ENCODE peak calls at places on chromosomes 4 and X, in six cellular contexts. One of them, this sample, is unnamed. For H3K9me3, the result is how much of the 10 kb centered on the place peaks cover.

GRCh38 chr4:110840221-110840654 is 217.4 kb upstream of the PITX2 start:
- DNase-seq in upper lobe of right lung: no peak
- DNase-seq in heart left ventricle: no peak
- DNase-seq in Panc1: no peak
- DNase-seq in colonic mucosa: no peak
- DNase-seq in cardiac muscle cell: no peak
- DNase-seq in this sample: no peak

GRCh38 chrX:39766085-39766726 is 331.6 kb downstream of the BCOR start:
- DNase-seq in upper lobe of right lung: no peak
- DNase-seq in heart left ventricle: no peak
- DNase-seq in Panc1: no peak
- DNase-seq in colonic mucosa: no peak
- DNase-seq in cardiac muscle cell: no peak
- DNase-seq in this sample: no peak

GRCh38 chrX:16658284-16658683 is 8.3 kb downstream of the S100G start:
- DNase-seq in upper lobe of right lung: no peak
- DNase-seq in heart left ventricle: no peak
- DNase-seq in Panc1: no peak
- DNase-seq in colonic mucosa: no peak
- DNase-seq in cardiac muscle cell: no peak
- DNase-seq in this sample: no peak

GRCh38 chr4:36198068-36198808 is 46.1 kb downstream of the ARAP2 start:
- DNase-seq in upper lobe of right lung: peak
- DNase-seq in heart left ventricle: no peak
- DNase-seq in Panc1: no peak
- DNase-seq in colonic mucosa: no peak
- DNase-seq in cardiac muscle cell: no peak
- DNase-seq in this sample: no peak

GRCh38 chr4:168408620-168409019 is 71.7 kb downstream of the DDX60L start:
- DNase-seq in upper lobe of right lung: no peak
- DNase-seq in heart left ventricle: peak
- DNase-seq in Panc1: peak
- DNase-seq in colonic mucosa: peak
- DNase-seq in cardiac muscle cell: peak
- DNase-seq in this sample: no peak

GRCh38 chrX:93985621-93986020 is 311.6 kb downstream of the FAM133A start:
- DNase-seq in upper lobe of right lung: no peak
- DNase-seq in heart left ventricle: no peak
- DNase-seq in Panc1: no peak
- DNase-seq in colonic mucosa: no peak
- DNase-seq in cardiac muscle cell: no peak
- DNase-seq in this sample: no peak

GRCh38 chr4:120683902-120684540 is 238.5 kb downstream of the PRDM5 start:
- DNase-seq in upper lobe of right lung: no peak
- DNase-seq in heart left ventricle: no peak
- DNase-seq in Panc1: no peak
- DNase-seq in colonic mucosa: no peak
- DNase-seq in cardiac muscle cell: no peak
- DNase-seq in this sample: no peak

GRCh38 chrX:44742480-44743155 is 101.2 kb upstream of the DUSP21 start:
- DNase-seq in upper lobe of right lung: no peak
- DNase-seq in heart left ventricle: no peak
- DNase-seq in Panc1: no peak
- DNase-seq in colonic mucosa: peak
- DNase-seq in cardiac muscle cell: peak
- DNase-seq in this sample: no peak

GRCh38 chr4:72314869-72315268 is 254.2 kb downstream of the ADAMTS3 start:
- DNase-seq in upper lobe of right lung: no peak
- DNase-seq in heart left ventricle: no peak
- DNase-seq in Panc1: no peak
- DNase-seq in colonic mucosa: peak
- DNase-seq in cardiac muscle cell: peak
- DNase-seq in this sample: no peak

GRCh38 chr4:107701565-107701964 is 18.5 kb downstream of the PAPSS1 start:
- DNase-seq in upper lobe of right lung: no peak
- DNase-seq in heart left ventricle: no peak
- DNase-seq in Panc1: no peak
- DNase-seq in colonic mucosa: no peak
- DNase-seq in cardiac muscle cell: no peak
- DNase-seq in this sample: no peak
- H3K9me3 ChIP-seq in upper lobe of right lung: under half
- H3K9me3 ChIP-seq in heart left ventricle: under half
- H3K9me3 ChIP-seq in Panc1: under half
- H3K9me3 ChIP-seq in colonic mucosa: under half
- H3K9me3 ChIP-seq in cardiac muscle cell: under half
- H3K9me3 ChIP-seq in this sample: under half

DNA sequence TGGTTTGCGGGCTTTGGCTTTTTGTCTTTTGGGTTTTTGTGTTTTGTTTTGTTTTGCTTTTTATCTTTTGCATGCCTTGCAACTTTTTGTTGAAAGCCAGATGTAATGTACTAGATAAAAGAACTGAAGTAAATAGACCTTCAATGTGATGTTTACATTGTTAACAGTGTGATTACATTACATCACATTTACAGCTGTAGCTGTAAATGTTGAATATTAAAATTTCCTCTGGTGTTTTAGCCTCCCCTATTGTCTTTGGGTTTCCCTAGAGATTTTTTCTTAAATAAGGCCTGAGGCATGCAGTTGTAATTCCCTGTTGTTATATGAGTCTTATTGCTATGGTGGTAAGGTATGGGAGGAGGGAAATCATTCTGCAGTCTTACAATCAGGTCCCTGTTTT is 275.0 kb downstream of the PARM1 start:
- DNase-seq in upper lobe of right lung: no peak
- DNase-seq in heart left ventricle: no peak
- DNase-seq in Panc1: no peak
- DNase-seq in colonic mucosa: no peak
- DNase-seq in cardiac muscle cell: no peak
- DNase-seq in this sample: no peak
- H3K27ac ChIP-seq in upper lobe of right lung: no peak
- H3K27ac ChIP-seq in heart left ventricle: no peak
- H3K27ac ChIP-seq in Panc1: no peak
- H3K27ac ChIP-seq in colonic mucosa: no peak
- H3K27ac ChIP-seq in cardiac muscle cell: no peak
- H3K27ac ChIP-seq in this sample: no peak

DNA sequence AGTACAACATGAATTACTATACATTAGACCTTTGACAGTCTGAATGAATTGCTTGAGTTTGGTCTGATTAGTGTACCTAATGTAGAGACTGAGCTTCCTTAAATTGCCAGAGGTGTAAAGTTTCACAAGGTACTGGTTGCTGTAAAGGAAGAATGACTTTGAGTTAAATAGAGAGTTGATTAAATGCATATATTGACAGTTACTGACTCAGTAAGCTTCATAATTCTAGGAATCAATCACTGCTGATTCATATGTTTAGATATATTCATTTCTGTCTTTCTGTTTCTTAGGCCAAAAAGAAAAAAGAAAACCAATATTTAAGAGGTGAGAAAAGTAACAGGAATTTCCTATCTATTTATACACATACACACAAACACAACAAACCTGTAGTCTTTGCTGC is 16.2 kb upstream of the ART3 start:
- DNase-seq in upper lobe of right lung: no peak
- DNase-seq in heart left ventricle: no peak
- DNase-seq in Panc1: no peak
- DNase-seq in colonic mucosa: no peak
- DNase-seq in cardiac muscle cell: no peak
- DNase-seq in this sample: no peak
- H3K4me3 ChIP-seq in upper lobe of right lung: no peak
- H3K4me3 ChIP-seq in heart left ventricle: no peak
- H3K4me3 ChIP-seq in Panc1: no peak
- H3K4me3 ChIP-seq in colonic mucosa: no peak
- H3K4me3 ChIP-seq in cardiac muscle cell: no peak
- H3K4me3 ChIP-seq in this sample: no peak

GRCh38 chrX:74853255-74853654 is 72.0 kb downstream of the NEXMIF start:
- DNase-seq in upper lobe of right lung: no peak
- DNase-seq in heart left ventricle: no peak
- DNase-seq in Panc1: no peak
- DNase-seq in colonic mucosa: no peak
- DNase-seq in cardiac muscle cell: no peak
- DNase-seq in this sample: no peak
- H3K9me3 ChIP-seq in upper lobe of right lung: under half
- H3K9me3 ChIP-seq in heart left ventricle: under half
- H3K9me3 ChIP-seq in Panc1: under half
- H3K9me3 ChIP-seq in colonic mucosa: under half
- H3K9me3 ChIP-seq in cardiac muscle cell: under half
- H3K9me3 ChIP-seq in this sample: under half

DNA sequence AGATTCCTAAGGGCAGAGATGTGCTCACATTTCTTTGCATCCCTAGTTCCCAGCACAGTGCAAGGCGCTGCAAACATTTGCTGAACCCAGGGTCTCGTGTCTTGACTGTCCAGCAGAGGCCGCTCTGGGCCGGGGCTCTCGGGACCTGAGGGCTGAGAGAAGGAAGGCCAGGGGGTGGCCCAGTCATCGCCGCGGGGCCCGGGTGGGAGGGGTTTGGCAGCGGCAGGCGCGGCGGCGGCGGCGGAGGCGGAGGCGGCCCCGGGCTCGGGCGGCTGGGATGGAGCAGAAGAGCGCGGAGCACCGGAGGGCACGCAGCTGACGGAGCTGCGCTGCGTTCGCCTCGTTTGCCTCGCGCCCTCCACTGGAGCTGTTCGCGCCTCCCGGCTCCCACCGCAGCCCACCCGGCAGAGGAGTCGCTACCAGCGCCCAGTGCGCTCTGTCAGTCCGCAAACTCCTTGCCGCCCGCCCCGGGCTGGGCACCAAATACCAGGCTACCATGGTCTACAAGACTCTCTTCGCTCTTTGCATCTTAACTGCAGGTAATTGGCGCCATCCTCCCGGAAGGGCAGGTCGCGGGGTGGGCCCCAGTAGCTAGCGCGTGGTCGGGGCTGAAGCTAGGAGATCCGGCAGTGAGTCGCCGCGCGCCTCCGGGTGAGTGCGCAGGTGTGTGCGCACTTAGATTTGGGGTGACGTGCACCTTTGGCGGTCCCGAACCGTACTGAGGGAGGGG is at the start of gene PARM1:
- DNase-seq in upper lobe of right lung: peak
- DNase-seq in heart left ventricle: peak
- DNase-seq in Panc1: peak
- DNase-seq in colonic mucosa: peak
- DNase-seq in cardiac muscle cell: peak
- DNase-seq in this sample: peak
- H3K27ac ChIP-seq in upper lobe of right lung: peak
- H3K27ac ChIP-seq in heart left ventricle: peak
- H3K27ac ChIP-seq in Panc1: no peak
- H3K27ac ChIP-seq in colonic mucosa: peak
- H3K27ac ChIP-seq in cardiac muscle cell: peak
- H3K27ac ChIP-seq in this sample: no peak

GRCh38 chr4:163808091-163808490 is 313.6 kb downstream of the TMA16 start:
- DNase-seq in upper lobe of right lung: no peak
- DNase-seq in heart left ventricle: no peak
- DNase-seq in Panc1: no peak
- DNase-seq in colonic mucosa: no peak
- DNase-seq in cardiac muscle cell: no peak
- DNase-seq in this sample: no peak
- H3K4me3 ChIP-seq in upper lobe of right lung: no peak
- H3K4me3 ChIP-seq in heart left ventricle: no peak
- H3K4me3 ChIP-seq in Panc1: no peak
- H3K4me3 ChIP-seq in colonic mucosa: no peak
- H3K4me3 ChIP-seq in cardiac muscle cell: no peak
- H3K4me3 ChIP-seq in this sample: no peak

DNA sequence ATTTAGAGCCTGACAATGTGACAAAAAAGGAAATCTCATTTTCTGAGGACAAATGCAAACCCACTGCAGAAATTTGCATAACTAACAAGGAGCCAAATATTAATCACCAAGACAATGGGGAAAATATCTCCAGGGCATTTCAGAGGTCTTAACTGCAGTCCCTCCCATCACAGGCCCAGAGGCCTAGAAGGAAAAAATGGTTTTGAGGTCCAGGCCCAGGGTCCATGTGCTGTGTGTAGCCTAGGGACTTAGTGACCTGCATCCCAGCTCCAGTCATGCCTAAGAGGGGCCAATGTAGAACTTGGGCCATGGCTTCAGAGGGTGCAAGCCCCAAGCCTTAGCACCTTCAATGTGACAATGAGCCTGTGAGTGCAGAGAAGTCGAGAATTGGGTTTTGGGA is 44.2 kb downstream of the P2RY10 start:
- DNase-seq in upper lobe of right lung: no peak
- DNase-seq in heart left ventricle: no peak
- DNase-seq in Panc1: no peak
- DNase-seq in colonic mucosa: no peak
- DNase-seq in cardiac muscle cell: no peak
- DNase-seq in this sample: no peak
- H3K9me3 ChIP-seq in upper lobe of right lung: under half
- H3K9me3 ChIP-seq in heart left ventricle: under half
- H3K9me3 ChIP-seq in Panc1: under half
- H3K9me3 ChIP-seq in colonic mucosa: under half
- H3K9me3 ChIP-seq in cardiac muscle cell: under half
- H3K9me3 ChIP-seq in this sample: under half